ENCODE peak calls at places on chromosomes 6 and 20, in nine cellular contexts. C is Panc1; G is fibroblast of lung; X is upper lobe of right lung; E is trophoblast cell; B is prostate gland; J is PC-3; Z is GM23248; S is naive thymus-derived CD4-positive, alpha-beta T cell. Q is an unnamed sample. For H3K4me1, the result is how much of the 10 kb centered on the place peaks cover.

GRCh38 chr6:99350573-99350972 is 1.1 kb upstream of the FAXC start:
- DNase-seq in C (no peak), G (no peak), X (no peak), E (no peak), B (no peak), J (no peak), Z (no peak), S (no peak), Q (peak)

GRCh38 chr6:14452567-14453527 is 335.3 kb downstream of the CD83 start:
- DNase-seq in C (no peak), G (no peak), X (no peak), E (peak), B (no peak), J (no peak), Z (no peak), S (peak), Q (no peak)

GRCh38 chr6:25144919-25145318 is 134.3 kb upstream of the CARMIL1 start:
- DNase-seq in C (no peak), G (no peak), X (no peak), E (no peak), B (no peak), J (no peak), Z (no peak), S (no peak), Q (no peak)

GRCh38 chr20:12056836-12057235 is 139.1 kb downstream of the BTBD3 start:
- DNase-seq in C (no peak), G (no peak), X (no peak), E (no peak), B (no peak), J (no peak), Z (no peak), S (no peak), Q (peak)

GRCh38 chr6:17714879-17715860 is 8.4 kb upstream of the NUP153 start:
- DNase-seq in C (no peak), G (peak), X (no peak), E (peak), B (no peak), J (peak), Z (peak), S (no peak), Q (peak)

GRCh38 chr6:76752841-76753240 is 680.4 kb upstream of the IMPG1 start:
- DNase-seq in C (no peak), G (no peak), X (no peak), E (peak), B (no peak), J (no peak), Z (peak), S (no peak), Q (peak)

GRCh38 chr6:3144571-3144970 is 12.8 kb downstream of the TUBB2A start:
- DNase-seq in C (no peak), G (no peak), X (no peak), E (no peak), B (no peak), J (no peak), Z (no peak), S (no peak), Q (no peak)

GRCh38 chr6:26216015-26216885 is 129.0 kb downstream of the HFE start:
- DNase-seq in C (peak), G (peak), X (no peak), E (peak), B (peak), J (peak), Z (peak), S (peak), Q (peak)

GRCh38 chr20:63533871-63534393 is 3.2 kb downstream of the PTK6 start:
- DNase-seq in C (no peak), G (no peak), X (peak), E (no peak), B (peak), J (no peak), Z (no peak), S (no peak), Q (no peak)

GRCh38 chr20:60137657-60138245 is 179.5 kb downstream of the CDH26 start:
- DNase-seq in C (no peak), G (peak), X (no peak), E (peak), B (no peak), J (peak), Z (peak), S (peak), Q (peak)

GRCh38 chr6:112622036-112622435 is 274.9 kb downstream of the RFPL4B start:
- DNase-seq in C (no peak), G (peak), X (no peak), E (no peak), B (no peak), J (no peak), Z (no peak), S (no peak), Q (no peak)

GRCh38 chr6:42783177-42783875 is 1.5 kb downstream of the BICRAL start:
- DNase-seq in C (no peak), G (peak), X (peak), E (peak), B (peak), J (peak), Z (peak), S (peak), Q (peak)

GRCh38 chr20:17557675-17558006 is 12.2 kb upstream of the DSTN start:
- DNase-seq in C (no peak), G (peak), X (no peak), E (peak), B (peak), J (peak), Z (peak), S (no peak), Q (no peak)

GRCh38 chr20:20864346-20865096 is 152.1 kb upstream of the RALGAPA2 start:
- DNase-seq in C (no peak), G (no peak), X (no peak), E (peak), B (no peak), J (peak), Z (peak), S (no peak), Q (peak)

GRCh38 chr6:56808871-56809359 is 146.0 kb upstream of the BEND6 start:
- DNase-seq in C (no peak), G (no peak), X (no peak), E (peak), B (no peak), J (peak), Z (peak), S (no peak), Q (peak)

GRCh38 chr6:29887330-29887818 is 55.0 kb upstream of the HLA-A start:
- DNase-seq in C (no peak), G (peak), X (peak), E (peak), B (peak), J (peak), Z (peak), S (peak), Q (peak)

GRCh38 chr6:153538491-153538890 is 407.4 kb upstream of the RGS17 start:
- DNase-seq in C (no peak), G (peak), X (no peak), E (no peak), B (no peak), J (no peak), Z (peak), S (no peak), Q (no peak)

GRCh38 chr6:26571592-26572296 is 25.0 kb upstream of the ABT1 start:
- DNase-seq in C (peak), G (peak), X (no peak), E (peak), B (peak), J (peak), Z (peak), S (peak), Q (peak)

GRCh38 chr20:33900515-33901131 is 89.5 kb downstream of the CHMP4B start:
- DNase-seq in C (no peak), G (no peak), X (no peak), E (no peak), B (no peak), J (no peak), Z (no peak), S (no peak), Q (no peak)

GRCh38 chr6:31737315-31738047 is 1.2 kb upstream of the CLIC1 start:
- DNase-seq in C (no peak), G (peak), X (no peak), E (no peak), B (no peak), J (no peak), Z (no peak), S (no peak), Q (peak)

GRCh38 chr6:108163267-108163643 is 2.6 kb upstream of the NR2E1 start:
- DNase-seq in C (no peak), G (no peak), X (no peak), E (peak), B (no peak), J (peak), Z (no peak), S (no peak), Q (no peak)

GRCh38 chr6:136312975-136313374 is 23.3 kb upstream of the BCLAF1 start:
- DNase-seq in C (no peak), G (no peak), X (no peak), E (no peak), B (no peak), J (no peak), Z (no peak), S (no peak), Q (no peak)

GRCh38 chr6:55212147-55212546 is 37.8 kb downstream of the HCRTR2 start:
- DNase-seq in C (no peak), G (peak), X (no peak), E (no peak), B (no peak), J (peak), Z (no peak), S (no peak), Q (no peak)

GRCh38 chr6:118813795-118814194 is 80.2 kb upstream of the ASF1A start:
- DNase-seq in C (no peak), G (peak), X (no peak), E (no peak), B (no peak), J (no peak), Z (peak), S (no peak), Q (no peak)

GRCh38 chr6:132161283-132161682 is 210.1 kb upstream of the CCN2 start:
- DNase-seq in C (peak), G (peak), X (no peak), E (peak), B (no peak), J (peak), Z (peak), S (no peak), Q (peak)

GRCh38 chr6:21348462-21349195 is 244.9 kb upstream of the SOX4 start:
- DNase-seq in C (peak), G (peak), X (peak), E (no peak), B (no peak), J (peak), Z (peak), S (no peak), Q (peak)

GRCh38 chr6:135703621-135704020 is 147.9 kb upstream of the PDE7B start:
- DNase-seq in C (no peak), G (no peak), X (no peak), E (no peak), B (no peak), J (no peak), Z (no peak), S (no peak), Q (no peak)

GRCh38 chr6:8194499-8194898 is 92.2 kb upstream of the EEF1E1 start:
- DNase-seq in C (no peak), G (no peak), X (no peak), E (no peak), B (no peak), J (no peak), Z (no peak), S (no peak), Q (peak)

GRCh38 chr6:166512567-166512966 is 73.9 kb downstream of the RAMACL start:
- DNase-seq in C (no peak), G (no peak), X (no peak), E (no peak), B (no peak), J (no peak), Z (no peak), S (peak), Q (peak)

GRCh38 chr6:19297880-19298279 is 539.3 kb upstream of the ID4 start:
- DNase-seq in C (no peak), G (no peak), X (no peak), E (no peak), B (no peak), J (no peak), Z (no peak), S (no peak), Q (peak)

GRCh38 chr6:87136963-87137362 is 18.4 kb upstream of the ZNF292 start:
- DNase-seq in C (no peak), G (no peak), X (no peak), E (no peak), B (no peak), J (no peak), Z (no peak), S (no peak), Q (no peak)

GRCh38 chr20:53926428-53927028 is 143.9 kb downstream of the BCAS1 start:
- DNase-seq in C (peak), G (peak), X (no peak), E (peak), B (no peak), J (peak), Z (peak), S (no peak), Q (peak)

GRCh38 chr6:13454286-13455221 is 32.8 kb downstream of the GFOD1 start:
- DNase-seq in C (no peak), G (peak), X (peak), E (no peak), B (no peak), J (peak), Z (peak), S (peak), Q (no peak)

GRCh38 chr20:18225652-18226051 is 62.7 kb upstream of the ZNF133 start:
- DNase-seq in C (no peak), G (peak), X (no peak), E (no peak), B (no peak), J (no peak), Z (peak), S (no peak), Q (no peak)

GRCh38 chr6:42047790-42048405 is 2.4 kb upstream of the TAF8 start:
- DNase-seq in C (no peak), G (no peak), X (peak), E (no peak), B (no peak), J (no peak), Z (peak), S (no peak), Q (no peak)

GRCh38 chr6:53593001-53593488 is 48.1 kb upstream of the GCLC start:
- DNase-seq in C (no peak), G (peak), X (no peak), E (peak), B (no peak), J (peak), Z (peak), S (no peak), Q (no peak)

GRCh38 chr6:72864799-72865198 is 242.9 kb downstream of the KCNQ5 start:
- DNase-seq in C (no peak), G (no peak), X (no peak), E (no peak), B (no peak), J (no peak), Z (peak), S (no peak), Q (no peak)

GRCh38 chr20:38579219-38579618 is 1.8 kb upstream of the ADIG start:
- DNase-seq in C (no peak), G (no peak), X (no peak), E (no peak), B (no peak), J (no peak), Z (no peak), S (no peak), Q (no peak)

GRCh38 chr6:38389875-38390274 is 249.9 kb downstream of the BTBD9 start:
- DNase-seq in C (no peak), G (no peak), X (no peak), E (no peak), B (no peak), J (no peak), Z (no peak), S (no peak), Q (no peak)
- H3K4me1 ChIP-seq in C (under half), G (under half), X (under half), E (under half), B (under half), J (under half), Z (under half), S (under half), Q (under half)

GRCh38 chr20:50928469-50928868 is 2.8 kb downstream of the ADNP start:
- DNase-seq in C (no peak), G (no peak), X (no peak), E (peak), B (no peak), J (no peak), Z (no peak), S (no peak), Q (peak)
- H3K4me1 ChIP-seq in C (under half), G (under half), X (under half), E (under half), B (under half), J (under half), Z (under half), S (under half), Q (under half)

GRCh38 chr6:28139860-28140500 is 1.7 kb upstream of the ZKSCAN8 start:
- DNase-seq in C (no peak), G (no peak), X (no peak), E (no peak), B (no peak), J (no peak), Z (no peak), S (no peak), Q (no peak)
- H3K4me1 ChIP-seq in C (under half), G (under half), X (under half), E (under half), B (under half), J (under half), Z (under half), S (under half), Q (under half)

DNA sequence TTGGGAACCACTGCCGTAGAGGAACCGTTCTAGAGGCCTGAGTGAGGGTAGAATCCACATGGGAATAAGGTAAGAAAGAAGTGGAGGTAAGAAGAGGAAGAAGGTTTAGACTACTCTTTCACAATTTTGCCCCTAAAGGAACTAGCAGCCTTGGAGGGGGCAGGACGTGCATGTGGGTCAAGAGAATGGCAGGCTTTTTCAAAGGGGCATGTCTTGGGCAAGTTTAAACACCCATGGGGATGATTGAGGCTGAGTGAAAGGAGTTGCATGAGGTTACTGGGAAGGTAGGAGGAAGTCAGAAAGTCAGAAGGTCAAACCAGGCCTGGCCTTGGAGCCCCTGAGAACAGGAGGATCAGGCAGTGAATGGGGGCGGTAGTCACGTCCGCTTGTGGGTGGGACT is 10.2 kb downstream of the ADA start:
- DNase-seq in C (no peak), G (no peak), X (no peak), E (no peak), B (no peak), J (no peak), Z (no peak), S (no peak), Q (no peak)
- H3K4me1 ChIP-seq in C (under half), G (under half), X (under half), E (under half), B (under half), J (under half), Z (under half), S (half or more), Q (under half)

DNA sequence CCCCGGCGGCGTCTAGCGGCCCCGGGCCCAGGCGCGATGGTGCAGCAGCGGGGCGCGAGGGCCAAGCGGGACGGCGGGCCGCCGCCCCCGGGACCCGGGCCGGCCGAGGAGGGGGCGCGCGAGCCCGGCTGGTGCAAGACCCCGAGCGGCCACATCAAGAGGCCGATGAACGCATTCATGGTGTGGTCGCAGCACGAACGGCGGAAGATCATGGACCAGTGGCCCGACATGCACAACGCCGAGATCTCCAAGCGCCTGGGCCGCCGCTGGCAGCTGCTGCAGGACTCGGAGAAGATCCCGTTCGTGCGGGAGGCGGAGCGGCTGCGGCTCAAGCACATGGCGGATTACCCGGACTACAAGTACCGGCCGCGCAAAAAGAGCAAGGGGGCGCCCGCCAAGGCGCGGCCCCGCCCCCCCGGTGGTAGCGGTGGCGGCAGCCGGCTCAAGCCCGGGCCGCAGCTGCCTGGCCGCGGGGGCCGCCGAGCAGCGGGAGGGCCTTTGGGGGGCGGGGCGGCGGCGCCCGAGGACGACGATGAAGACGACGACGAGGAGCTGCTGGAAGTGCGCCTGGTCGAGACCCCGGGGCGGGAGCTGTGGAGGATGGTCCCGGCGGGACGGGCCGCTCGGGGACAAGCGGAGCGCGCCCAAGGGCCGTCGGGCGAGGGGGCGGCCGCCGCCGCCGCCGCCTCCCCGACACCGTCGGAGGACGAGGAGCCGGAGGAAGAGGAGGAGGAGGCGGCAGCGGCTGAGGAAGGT is 715 bp downstream of the SOX12 start:
- DNase-seq in C (no peak), G (peak), X (peak), E (peak), B (peak), J (peak), Z (peak), S (peak), Q (peak)
- H3K4me1 ChIP-seq in C (under half), G (under half), X (under half), E (under half), B (under half), J (under half), Z (under half), S (under half), Q (under half)

GRCh38 chr6:15681946-15682345 is 19.1 kb upstream of the DTNBP1 start:
- DNase-seq in C (no peak), G (no peak), X (no peak), E (no peak), B (no peak), J (no peak), Z (no peak), S (no peak), Q (no peak)
- H3K4me1 ChIP-seq in C (under half), G (under half), X (under half), E (under half), B (under half), J (under half), Z (under half), S (under half), Q (under half)

GRCh38 chr20:36105731-36106226 is 48.8 kb upstream of the EPB41L1 start:
- DNase-seq in C (no peak), G (no peak), X (peak), E (no peak), B (no peak), J (no peak), Z (no peak), S (no peak), Q (no peak)

GRCh38 chr20:36102809-36103596 is 51.5 kb upstream of the EPB41L1 start:
- DNase-seq in C (no peak), G (no peak), X (no peak), E (no peak), B (no peak), J (no peak), Z (peak), S (no peak), Q (no peak)

GRCh38 chr20:36106606-36107005 is 47.9 kb upstream of the EPB41L1 start:
- DNase-seq in C (no peak), G (no peak), X (no peak), E (peak), B (no peak), J (no peak), Z (no peak), S (no peak), Q (no peak)

GRCh38 chr20:36104244-36104643 is 50.3 kb upstream of the EPB41L1 start:
- DNase-seq in C (no peak), G (no peak), X (no peak), E (no peak), B (no peak), J (no peak), Z (no peak), S (no peak), Q (no peak)

DNA sequence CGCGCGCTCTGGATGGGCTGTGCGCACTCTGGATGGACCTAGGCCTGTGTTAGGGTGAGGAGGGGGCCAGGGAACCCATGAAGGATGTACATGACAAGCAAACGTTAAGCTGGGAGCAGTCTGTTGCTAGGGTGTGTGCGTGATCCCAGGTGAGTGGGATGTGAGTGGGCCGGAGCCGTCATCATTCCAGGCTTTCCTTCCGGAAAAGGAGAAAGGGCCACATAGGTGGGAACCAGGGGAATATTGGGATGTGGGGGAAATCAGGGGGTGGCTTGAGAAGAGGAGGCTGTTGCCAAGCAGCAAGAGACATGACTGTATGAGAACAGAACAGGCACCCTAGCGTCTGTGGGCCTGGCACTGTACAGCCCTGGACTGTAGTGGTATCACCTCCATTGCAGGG is 49.7 kb upstream of the EPB41L1 start:
- DNase-seq in C (no peak), G (no peak), X (no peak), E (no peak), B (no peak), J (no peak), Z (no peak), S (no peak), Q (no peak)
- H3K4me1 ChIP-seq in C (under half), G (under half), X (under half), E (under half), B (under half), J (under half), Z (under half), S (under half), Q (under half)

GRCh38 chr20:47578543-47578942 is 76.9 kb downstream of the NCOA3 start:
- DNase-seq in C (no peak), G (no peak), X (no peak), E (no peak), B (no peak), J (no peak), Z (no peak), S (no peak), Q (no peak)
- H3K4me1 ChIP-seq in C (under half), G (under half), X (half or more), E (under half), B (under half), J (under half), Z (under half), S (under half), Q (under half)

GRCh38 chr6:158796353-158796752 is 22.8 kb downstream of the EZR start:
- DNase-seq in C (no peak), G (no peak), X (no peak), E (no peak), B (no peak), J (no peak), Z (no peak), S (no peak), Q (no peak)
- H3K4me1 ChIP-seq in C (half or more), G (under half), X (half or more), E (under half), B (under half), J (under half), Z (under half), S (half or more), Q (under half)